ENCODE peak calls at places on chromosomes 11 and 22, in five cellular contexts. E is ascending aorta, G is heart right ventricle, M is tibial artery, K is left ventricle myocardium inferior. S is an unnamed sample. For H3K4me1, the result is how much of the 10 kb centered on the place peaks cover.

GRCh38 chr11:45580399-45580798 is 85.0 kb downstream of the CHST1 start:
- DNase-seq in G (peak), M (no peak), E (no peak), K (no peak), S (peak)

GRCh38 chr11:121367434-121367833 is 74.9 kb downstream of the SC5D start:
- DNase-seq in G (no peak), K (no peak), M (no peak), E (no peak), S (no peak)

GRCh38 chr11:37712246-37712645 is 1114.2 kb upstream of the RAG2 start:
- DNase-seq in K (no peak), E (no peak), M (no peak), G (no peak), S (no peak)

GRCh38 chr11:12137938-12138731 is 27.7 kb downstream of the MICAL2 start:
- DNase-seq in E (peak), M (peak), K (no peak), G (no peak), S (no peak)

GRCh38 chr22:43273902-43274484 is 69.2 kb downstream of the SCUBE1 start:
- DNase-seq in M (peak), K (no peak), G (peak), E (no peak), S (peak)

GRCh38 chr11:40384991-40385390 is 1074.5 kb downstream of the LRRC4C start:
- DNase-seq in E (no peak), K (no peak), M (no peak), G (no peak), S (no peak)

GRCh38 chr11:7673724-7674434 is 579 bp upstream of the CYB5R2 start:
- DNase-seq in K (no peak), M (no peak), E (no peak), G (no peak), S (no peak)

GRCh38 chr11:76592961-76593360 is 77.6 kb downstream of the LRRC32 start:
- DNase-seq in E (no peak), G (no peak), M (no peak), K (no peak), S (no peak)

GRCh38 chr22:41296826-41297667 is 4.3 kb upstream of the ZC3H7B start:
- DNase-seq in M (no peak), E (no peak), K (no peak), G (no peak), S (no peak)

GRCh38 chr22:41300661-41301060 is 664 bp upstream of the ZC3H7B start:
- DNase-seq in G (no peak), K (no peak), M (no peak), E (no peak), S (no peak)

GRCh38 chr22:41301085-41302015 is at the start of gene ZC3H7B:
- DNase-seq in E (peak), K (peak), M (peak), G (peak), S (peak)

GRCh38 chr22:41305646-41306045 is 4.3 kb downstream of the ZC3H7B start:
- DNase-seq in K (no peak), M (peak), G (no peak), E (no peak), S (peak)

GRCh38 chr22:41302016-41302767 is 867 bp downstream of the ZC3H7B start:
- DNase-seq in G (no peak), M (no peak), K (no peak), E (no peak), S (no peak)
- H3K4me1 ChIP-seq in G (under half), M (under half), K (under half), E (under half), S (under half)

DNA sequence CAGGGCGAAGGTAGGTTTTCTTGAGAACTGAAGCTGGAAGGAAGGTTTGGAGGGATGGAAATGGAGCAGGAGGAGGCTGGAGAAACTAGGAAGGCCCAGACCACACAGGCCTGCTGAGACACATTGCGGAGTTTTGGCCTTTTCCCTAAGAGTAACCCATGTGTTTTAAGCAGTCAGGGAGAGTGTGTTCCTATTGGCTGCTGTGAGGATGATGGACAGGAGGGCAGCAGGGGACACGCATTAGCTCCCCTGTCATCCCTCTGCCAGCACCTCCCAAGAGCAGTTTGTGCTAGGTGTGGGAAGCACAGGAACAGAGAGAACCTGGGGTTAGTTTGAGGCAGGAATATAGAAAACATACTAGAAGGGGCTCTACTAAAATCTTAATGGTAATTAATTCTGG is 842.1 kb downstream of the TBC1D22A start:
- DNase-seq in M (peak), E (no peak), K (no peak), G (no peak), S (no peak)
- H3K4me3 ChIP-seq in M (no peak), E (no peak), K (no peak), G (no peak), S (no peak)

GRCh38 chr11:73693877-73694525 is 47.6 kb downstream of the PLEKHB1 start:
- DNase-seq in M (no peak), G (no peak), E (no peak), K (no peak), S (no peak)
- TF ChIP-seq CTCF in M (no peak), G (no peak), E (no peak), K (no peak), S (no peak)

DNA sequence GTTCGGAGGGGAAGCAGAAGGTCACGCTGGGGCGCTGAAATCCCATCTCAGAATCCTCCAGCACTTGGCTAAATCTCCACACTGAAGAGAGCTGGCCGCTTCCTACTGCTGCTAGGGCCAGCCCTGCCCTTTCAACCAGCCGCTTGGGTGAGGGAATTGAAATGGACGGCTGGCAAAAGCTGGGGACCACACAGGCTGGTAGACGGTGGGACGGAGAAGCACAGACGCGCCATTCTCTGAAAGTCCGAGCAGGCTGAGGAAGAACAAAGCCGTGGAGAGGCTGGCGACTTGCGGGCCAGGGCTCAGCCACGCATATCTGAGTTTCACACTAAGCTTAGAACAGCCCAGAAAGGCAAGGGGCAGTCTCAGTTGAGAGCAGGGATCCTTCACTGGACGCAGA is 3.6 kb downstream of the EHD1 start:
- DNase-seq in E (no peak), K (no peak), G (no peak), M (no peak), S (no peak)
- H3K4me1 ChIP-seq in E (half or more), K (half or more), G (half or more), M (half or more), S (under half)

GRCh38 chr11:27718853-27719574 is 18.8 kb upstream of the BDNF start:
- DNase-seq in K (peak), E (no peak), M (no peak), G (peak), S (peak)

GRCh38 chr11:27717801-27718229 is 17.6 kb upstream of the BDNF start:
- DNase-seq in E (no peak), G (no peak), M (no peak), K (no peak), S (no peak)

GRCh38 chr11:27720277-27720830 is 20.1 kb upstream of the BDNF start:
- DNase-seq in G (peak), E (no peak), K (no peak), M (no peak), S (peak)

GRCh38 chr11:27718346-27718852 is 18.1 kb upstream of the BDNF start:
- DNase-seq in E (no peak), G (no peak), M (no peak), K (no peak), S (peak)

GRCh38 chr11:27719575-27719925 is 19.3 kb upstream of the BDNF start:
- DNase-seq in K (no peak), M (no peak), G (no peak), E (no peak), S (no peak)
- H3K4me3 ChIP-seq in K (peak), M (peak), G (peak), E (peak), S (no peak)

GRCh38 chr11:81963018-81963417 is 770.6 kb downstream of the FAM181B start:
- DNase-seq in K (no peak), M (no peak), G (no peak), E (no peak), S (no peak)
- TF ChIP-seq CTCF in K (no peak), M (no peak), G (no peak), E (peak), S (peak)

DNA sequence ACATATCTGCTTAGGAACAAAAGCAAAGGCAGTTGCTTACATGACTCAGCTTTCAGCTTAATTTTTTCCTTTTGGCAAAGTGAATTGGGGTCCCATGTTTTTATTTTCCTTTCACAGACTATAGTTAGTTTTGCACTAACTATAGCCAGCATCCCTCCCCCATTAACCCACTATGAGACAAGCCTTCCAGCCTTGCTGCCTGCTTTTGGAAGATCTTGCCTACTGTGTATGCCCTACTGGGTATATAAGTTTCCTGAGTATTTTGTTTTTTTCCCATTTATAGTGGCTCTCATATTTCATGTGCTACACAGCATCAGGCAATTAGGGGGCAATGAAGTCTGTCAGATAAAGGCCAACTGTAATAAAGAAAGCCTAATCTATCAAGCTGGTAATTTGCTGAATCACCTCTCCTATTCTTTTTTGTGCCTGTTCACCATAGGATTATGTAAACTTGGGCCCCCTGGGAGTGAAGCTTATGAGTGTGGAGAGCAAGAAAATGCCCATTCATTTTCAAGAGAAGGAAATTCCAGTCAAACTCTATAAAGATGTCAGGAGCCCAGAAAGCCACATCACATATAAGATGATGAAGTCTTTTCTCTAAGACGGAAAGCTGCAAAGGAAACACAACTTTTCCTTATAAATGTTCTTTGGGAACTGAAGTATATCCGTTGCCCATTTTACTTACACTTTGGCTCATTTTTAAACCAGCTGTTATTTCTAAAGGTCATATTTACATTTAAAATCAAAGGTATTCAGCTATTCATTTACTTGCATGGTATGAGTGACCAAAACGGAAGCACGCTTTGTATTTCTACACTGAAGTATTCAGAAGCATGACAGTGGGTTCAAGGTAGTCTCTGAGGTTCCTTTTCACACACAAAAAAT is 64.0 kb downstream of the CCDC83 start:
- DNase-seq in M (no peak), G (no peak), K (no peak), E (no peak), S (no peak)
- H3K4me1 ChIP-seq in M (under half), G (under half), K (under half), E (under half), S (under half)

DNA sequence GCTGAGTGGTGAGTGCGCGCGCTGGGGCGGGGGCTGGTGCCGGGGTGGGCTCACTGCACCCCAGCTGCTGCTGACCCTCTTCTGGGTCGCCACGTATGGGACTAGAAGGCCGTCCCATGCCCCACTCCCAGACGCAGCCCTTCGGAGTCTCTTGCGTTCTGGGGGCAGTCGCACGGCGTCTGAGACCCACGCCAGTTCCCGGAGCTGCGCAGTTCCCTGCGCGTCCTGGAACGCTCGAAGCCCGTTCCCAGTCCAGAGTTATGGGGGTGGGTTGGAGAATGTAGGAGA is 345 bp downstream of the LAYN start:
- DNase-seq in E (no peak), M (no peak), K (no peak), G (no peak), S (no peak)
- H3K4me3 ChIP-seq in E (peak), M (peak), K (peak), G (peak), S (peak)

GRCh38 chr11:57085604-57086003 is 96.1 kb upstream of the LRRC55 start:
- DNase-seq in E (no peak), M (no peak), K (no peak), G (no peak), S (no peak)
- TF ChIP-seq CTCF in E (no peak), M (no peak), K (peak), G (peak), S (no peak)

GRCh38 chr11:108135845-108136599 is 14.7 kb downstream of the ACAT1 start:
- DNase-seq in K (no peak), G (no peak), M (no peak), E (no peak), S (no peak)
- H3K4me1 ChIP-seq in K (under half), G (under half), M (under half), E (under half), S (under half)